ENCODE peak calls at places on chromosomes 7 and 10, in five cellular contexts. W is SK-N-SH, B is HCT116, U is K562, C is HepG2. E is an unnamed sample.

GRCh38 chr7:124667754-124668153 is 97.8 kb downstream of the GPR37 start:
- DNase-seq in U (no peak), W (no peak), C (no peak), B (no peak), E (no peak)

GRCh38 chr10:128539784-128540759 is 413.8 kb upstream of the MKI67 start:
- DNase-seq in C (no peak), B (no peak), W (peak), U (no peak), E (no peak)

GRCh38 chr10:71623098-71623985 is 96.2 kb downstream of the C10orf105 start:
- DNase-seq in W (no peak), C (no peak), U (peak), B (no peak), E (no peak)

GRCh38 chr10:95485445-95485844 is 75.7 kb downstream of the SORBS1 start:
- DNase-seq in C (peak), U (peak), B (no peak), W (no peak), E (no peak)

GRCh38 chr7:7103343-7104313 is 78.7 kb upstream of the C1GALT1 start:
- DNase-seq in C (peak), W (peak), U (peak), B (peak), E (peak)

GRCh38 chr10:69644658-69645295 is 14.7 kb downstream of the FAM241B start:
- DNase-seq in B (peak), U (peak), W (peak), C (peak), E (no peak)

GRCh38 chr10:12635127-12635541 is 285.8 kb downstream of the CAMK1D start:
- DNase-seq in B (no peak), C (no peak), W (no peak), U (no peak), E (no peak)

GRCh38 chr7:5396999-5397656 is 26.5 kb downstream of the TNRC18 start:
- DNase-seq in B (peak), C (peak), U (no peak), W (peak), E (no peak)

GRCh38 chr7:107971613-107972012 is 31.3 kb downstream of the LAMB1 start:
- DNase-seq in W (no peak), B (no peak), U (no peak), C (no peak), E (no peak)

GRCh38 chr7:115116773-115117715 is 195.2 kb downstream of the MDFIC start:
- DNase-seq in C (peak), W (no peak), U (no peak), B (no peak), E (no peak)

GRCh38 chr10:121078672-121079102 is 227.5 kb downstream of the WDR11 start:
- DNase-seq in C (no peak), U (no peak), W (no peak), B (no peak), E (no peak)

GRCh38 chr10:80532571-80532970 is 5.1 kb upstream of the SH2D4B start:
- DNase-seq in W (no peak), C (no peak), U (no peak), B (no peak), E (no peak)

GRCh38 chr10:44723654-44724053 is 187.5 kb upstream of the TMEM72 start:
- DNase-seq in B (no peak), C (no peak), U (no peak), W (no peak), E (no peak)

GRCh38 chr10:13890617-13891541 is 304.1 kb downstream of the PRPF18 start:
- DNase-seq in C (no peak), W (peak), B (no peak), U (no peak), E (no peak)

GRCh38 chr7:106344861-106345260 is 60.1 kb upstream of the NAMPT start:
- DNase-seq in C (no peak), W (no peak), U (no peak), B (no peak), E (no peak)

GRCh38 chr7:17706734-17707133 is 233.6 kb downstream of the SNX13 start:
- DNase-seq in C (peak), U (peak), W (peak), B (peak), E (peak)

GRCh38 chr10:12412671-12413368 is 63.5 kb downstream of the CAMK1D start:
- DNase-seq in W (no peak), U (no peak), C (no peak), B (no peak), E (no peak)

GRCh38 chr10:117078168-117078837 is 59.8 kb downstream of the VAX1 start:
- DNase-seq in W (no peak), C (no peak), B (peak), U (no peak), E (no peak)

GRCh38 chr10:101287922-101288638 is 58.8 kb upstream of the LBX1 start:
- DNase-seq in B (peak), C (peak), U (peak), W (peak), E (no peak)

GRCh38 chr10:80372675-80373074 is 16.1 kb downstream of the DYDC2 start:
- DNase-seq in C (no peak), W (no peak), B (no peak), U (no peak), E (no peak)

GRCh38 chr10:70652761-70653657 is 19.3 kb upstream of the ADAMTS14 start:
- DNase-seq in W (peak), C (no peak), U (peak), B (no peak), E (no peak)

GRCh38 chr7:36311539-36311938 is 78.1 kb upstream of the ANLN start:
- DNase-seq in B (no peak), W (no peak), U (no peak), C (no peak), E (no peak)

GRCh38 chr10:124449170-124450009 is 445 bp downstream of the NKX1-2 start:
- DNase-seq in B (no peak), C (no peak), U (no peak), W (peak), E (no peak)

GRCh38 chr10:92538231-92538958 is 35.5 kb downstream of the IDE start:
- DNase-seq in W (no peak), B (no peak), C (no peak), U (no peak), E (no peak)

GRCh38 chr10:118958984-118959916 is 70.3 kb upstream of the NANOS1 start:
- DNase-seq in U (peak), W (no peak), B (no peak), C (no peak), E (no peak)

GRCh38 chr7:15643000-15643705 is 43.3 kb downstream of the MEOX2 start:
- DNase-seq in W (no peak), C (no peak), U (no peak), B (no peak), E (no peak)

GRCh38 chr7:5523052-5523711 is 99.5 kb upstream of the TNRC18 start:
- DNase-seq in B (no peak), C (no peak), U (no peak), W (no peak), E (no peak)

GRCh38 chr7:23658831-23659427 is 21.1 kb upstream of the FAM221A start:
- DNase-seq in B (no peak), U (no peak), W (no peak), C (no peak), E (no peak)

GRCh38 chr7:20021834-20022233 is 195.3 kb downstream of the MACC1 start:
- DNase-seq in B (no peak), W (no peak), C (no peak), U (no peak), E (no peak)

DNA sequence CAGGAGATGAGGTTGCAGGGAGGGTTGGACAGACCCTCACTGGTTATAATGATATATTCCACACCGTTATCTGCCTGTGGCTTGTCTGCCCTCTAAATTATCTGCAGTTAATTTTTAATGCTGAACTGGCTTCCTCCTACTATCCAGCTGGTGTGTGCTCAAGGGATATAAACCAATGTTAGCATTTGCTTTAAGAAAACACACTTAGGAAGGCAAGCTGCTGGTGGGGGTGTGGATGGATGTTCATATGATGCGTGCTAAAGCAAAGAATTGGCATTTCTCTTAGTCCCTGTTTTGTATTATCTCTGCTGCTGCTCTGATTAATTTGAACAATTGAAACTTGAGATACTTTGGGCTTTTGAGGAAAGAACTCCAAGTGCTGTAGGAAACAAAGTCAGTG is 132.2 kb upstream of the NPVF start:
- DNase-seq in W (no peak), U (no peak), C (no peak), B (no peak), E (no peak)
- TF ChIP-seq SIN3A in W (no peak), U (no peak), C (no peak), B (no peak), E (no peak)

GRCh38 chr7:77746824-77747165 is 50.5 kb downstream of the RSBN1L start:
- DNase-seq in C (no peak), W (no peak), U (no peak), B (no peak), E (no peak)
- TF ChIP-seq POLR2AphosphoS5 in C (no peak), W (no peak), U (no peak), B (no peak), E (no peak)

GRCh38 chr7:158860394-158860793 is 4.0 kb downstream of the DYNC2I1 start:
- DNase-seq in U (no peak), C (no peak), W (no peak), B (no peak), E (no peak)

GRCh38 chr7:158856883-158857668 is 718 bp downstream of the DYNC2I1 start:
- DNase-seq in U (no peak), B (no peak), C (no peak), W (no peak), E (no peak)

GRCh38 chr7:158861004-158861787 is 4.8 kb downstream of the DYNC2I1 start:
- DNase-seq in B (no peak), U (no peak), W (no peak), C (no peak), E (no peak)

GRCh38 chr7:158861936-158862704 is 5.8 kb downstream of the DYNC2I1 start:
- DNase-seq in W (no peak), U (no peak), C (no peak), B (no peak), E (no peak)

DNA sequence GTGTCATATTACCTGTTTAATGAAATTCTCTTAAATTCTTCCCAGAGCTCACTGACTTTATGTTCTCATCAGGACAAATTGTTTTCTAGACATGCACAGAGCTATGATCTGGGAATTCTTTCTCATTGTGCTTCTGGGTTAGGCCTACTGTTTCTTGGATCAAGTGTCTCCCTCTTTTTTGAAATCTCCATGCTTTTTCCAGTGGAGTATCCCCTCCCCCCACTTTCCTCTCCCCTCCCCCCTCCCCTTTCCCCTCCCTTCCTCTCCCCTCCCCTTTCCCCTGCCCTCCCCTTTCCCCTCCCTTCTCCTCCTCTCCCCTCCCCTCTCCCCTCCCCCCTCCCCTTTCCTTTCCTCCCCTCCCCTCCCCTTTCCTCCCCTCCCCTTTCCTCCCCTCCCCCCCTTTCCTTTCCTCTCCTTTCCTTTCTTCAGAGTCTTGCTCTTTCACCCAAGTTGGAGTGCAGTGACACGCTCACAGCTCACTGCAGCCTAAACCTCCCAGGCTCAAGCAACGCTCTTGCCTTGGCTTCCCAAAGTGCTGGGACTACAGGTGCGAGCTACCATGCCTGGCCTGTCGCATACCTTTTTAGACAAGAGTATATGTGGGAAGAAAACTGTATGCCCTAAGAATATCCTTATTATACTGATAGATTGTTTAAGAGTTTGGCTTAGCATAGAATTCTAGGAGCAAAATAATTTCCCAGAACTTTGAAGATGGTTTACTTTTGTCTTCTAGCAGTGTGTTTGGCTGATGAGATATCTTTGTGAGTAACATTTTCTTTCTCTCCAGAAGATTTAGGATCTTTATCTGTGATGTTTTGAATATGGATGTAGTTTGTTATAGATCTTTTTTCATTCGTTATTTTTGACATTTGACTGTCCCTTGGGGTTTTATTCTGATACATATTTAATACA is 2.5 kb downstream of the DYNC2I1 start:
- DNase-seq in W (no peak), U (no peak), C (no peak), B (peak), E (no peak)
- TF ChIP-seq SIN3A in W (no peak), U (no peak), C (no peak), B (no peak), E (no peak)

GRCh38 chr7:130926021-130926691 is 192.1 kb upstream of the KLF14 start:
- DNase-seq in C (peak), W (no peak), U (no peak), B (no peak), E (no peak)
- TF ChIP-seq POLR2AphosphoS5 in C (no peak), W (no peak), U (no peak), B (peak), E (no peak)

GRCh38 chr10:113099431-113100298 is 149.6 kb downstream of the TCF7L2 start:
- DNase-seq in B (no peak), W (peak), U (no peak), C (no peak), E (no peak)
- TF ChIP-seq SIN3A in B (no peak), W (no peak), U (no peak), C (no peak), E (no peak)

DNA sequence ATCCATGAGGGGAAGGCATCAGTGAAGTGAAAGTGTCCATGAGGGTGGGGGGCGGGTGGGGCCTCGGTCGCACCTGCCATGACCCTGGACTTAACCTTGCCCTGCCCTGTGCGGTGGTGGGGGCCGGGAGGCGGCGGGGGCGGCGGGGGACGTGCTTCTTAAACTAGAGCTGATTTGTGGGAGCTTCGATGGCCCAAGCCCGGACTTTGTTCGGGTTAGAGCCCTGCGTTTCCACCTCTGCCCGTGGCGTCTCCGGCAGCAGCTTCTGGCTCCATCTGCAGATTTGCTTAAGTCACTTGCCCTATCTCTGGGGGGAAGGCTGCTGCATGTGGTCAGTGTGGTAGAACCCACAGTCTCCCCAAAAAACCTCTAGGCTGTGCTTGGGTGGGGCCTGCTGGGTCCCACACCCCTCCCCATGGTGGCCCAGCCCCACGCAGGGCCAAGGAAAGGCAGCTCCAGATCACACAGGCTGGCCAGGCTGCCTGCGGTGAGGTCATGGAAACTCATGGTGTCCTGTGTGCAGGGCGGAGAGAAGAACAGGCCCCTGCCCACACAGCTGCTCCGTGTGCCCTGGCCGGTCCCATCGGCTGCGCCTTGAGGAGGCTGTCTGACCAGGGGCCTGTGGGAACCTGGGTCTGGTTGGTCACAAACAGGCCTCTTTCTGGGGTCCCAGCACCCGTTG is 93.2 kb downstream of the INPP5A start:
- DNase-seq in C (no peak), U (no peak), B (no peak), W (no peak), E (no peak)
- TF ChIP-seq POLR2AphosphoS5 in C (no peak), U (no peak), B (no peak), W (no peak), E (no peak)

GRCh38 chr10:73771722-73772279 is 10.0 kb upstream of the CHCHD1 start:
- DNase-seq in C (peak), U (peak), W (no peak), B (peak), E (no peak)

GRCh38 chr10:73774637-73775036 is 7.2 kb upstream of the CHCHD1 start:
- DNase-seq in W (no peak), B (no peak), C (peak), U (peak), E (no peak)

GRCh38 chr10:73769396-73769795 is 12.5 kb upstream of the CHCHD1 start:
- DNase-seq in W (no peak), C (no peak), U (no peak), B (no peak), E (no peak)

GRCh38 chr10:73772280-73773151 is 9.3 kb upstream of the CHCHD1 start:
- DNase-seq in B (peak), C (peak), U (peak), W (peak), E (no peak)

GRCh38 chr10:73773152-73773879 is 8.5 kb upstream of the CHCHD1 start:
- DNase-seq in C (no peak), B (no peak), W (no peak), U (no peak), E (no peak)
- TF ChIP-seq SIN3A in C (no peak), B (no peak), W (no peak), U (no peak), E (no peak)

GRCh38 chr7:150385240-150385830 is 6.2 kb downstream of the ZNF775 start:
- DNase-seq in B (no peak), U (no peak), C (no peak), W (peak), E (no peak)

GRCh38 chr7:150390206-150390605 is 11.1 kb downstream of the ZNF775 start:
- DNase-seq in U (peak), C (no peak), B (no peak), W (no peak), E (no peak)

GRCh38 chr7:150389532-150389816 is 10.3 kb downstream of the ZNF775 start:
- DNase-seq in C (no peak), W (no peak), U (no peak), B (no peak), E (no peak)

GRCh38 chr7:150388306-150388705 is 9.2 kb downstream of the ZNF775 start:
- DNase-seq in B (no peak), W (no peak), U (no peak), C (no peak), E (no peak)

GRCh38 chr7:150388709-150389531 is 9.8 kb downstream of the ZNF775 start:
- DNase-seq in U (no peak), C (peak), W (no peak), B (no peak), E (no peak)
- TF ChIP-seq POLR2AphosphoS5 in U (no peak), C (no peak), W (no peak), B (no peak), E (no peak)

DNA sequence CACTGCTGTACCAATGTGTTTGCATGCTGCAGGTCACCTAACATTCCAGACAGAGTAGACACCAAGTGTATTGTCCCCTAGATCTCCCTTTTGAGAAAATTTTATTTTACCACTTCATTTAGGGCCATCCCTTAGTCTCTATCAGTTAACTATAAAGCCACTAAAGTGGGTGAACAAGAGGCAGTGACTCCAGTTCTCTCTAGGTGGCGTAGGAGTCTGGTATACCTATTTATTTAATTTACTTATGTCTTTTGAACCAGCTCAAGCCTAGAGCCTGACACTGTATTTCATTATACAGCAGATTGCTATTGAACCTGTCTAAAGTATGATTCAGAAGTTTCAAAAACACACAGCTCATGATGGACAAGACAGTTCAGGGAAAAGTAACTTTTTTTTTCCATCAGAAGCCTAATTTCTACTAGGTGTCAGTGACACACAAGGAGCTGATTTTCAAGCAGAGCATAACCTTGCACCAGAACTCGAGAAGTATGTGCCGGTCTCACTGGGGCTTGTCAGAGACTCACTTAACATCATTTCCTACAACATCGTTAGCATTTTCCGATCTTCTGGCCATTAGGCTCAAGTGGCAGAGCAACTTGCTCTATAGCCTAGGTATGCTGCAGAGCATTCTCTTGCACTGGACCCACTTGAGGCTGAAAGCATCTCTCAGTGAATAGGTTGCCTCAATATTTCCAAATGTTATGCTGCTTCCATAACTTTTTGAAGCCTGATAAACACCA is 175.4 kb downstream of the CDC14C start:
- DNase-seq in B (no peak), C (no peak), W (no peak), U (no peak), E (no peak)
- TF ChIP-seq SIN3A in B (no peak), C (no peak), W (no peak), U (no peak), E (no peak)

GRCh38 chr10:1058017-1058416 is 1.8 kb downstream of the WDR37 start:
- DNase-seq in B (no peak), W (no peak), C (peak), U (no peak), E (no peak)
- TF ChIP-seq POLR2AphosphoS5 in B (no peak), W (no peak), C (no peak), U (no peak), E (no peak)